ENCODE peak calls at places on chromosome 7, in five cellular contexts. One of them, this sample, is unnamed.

GRCh38 chr7:112550468-112551060 is 69.8 kb downstream of the LSMEM1 start:
- DNase-seq in IMR-90: peak
- DNase-seq in trophoblast cell: peak
- DNase-seq in mesendoderm: peak
- DNase-seq in neuronal stem cell: no peak
- DNase-seq in this sample: no peak

GRCh38 chr7:125195156-125195555 is 265.5 kb upstream of the POT1 start:
- DNase-seq in trophoblast cell: no peak
- DNase-seq in mesendoderm: no peak
- DNase-seq in neuronal stem cell: no peak
- DNase-seq in IMR-90: no peak
- DNase-seq in this sample: no peak

GRCh38 chr7:75729851-75730274 is 8.9 kb downstream of the HIP1 start:
- DNase-seq in IMR-90: no peak
- DNase-seq in mesendoderm: peak
- DNase-seq in trophoblast cell: peak
- DNase-seq in neuronal stem cell: no peak
- DNase-seq in this sample: peak

GRCh38 chr7:152859781-152860191 is 100.2 kb downstream of the ACTR3B start:
- DNase-seq in mesendoderm: peak
- DNase-seq in trophoblast cell: no peak
- DNase-seq in IMR-90: no peak
- DNase-seq in neuronal stem cell: no peak
- DNase-seq in this sample: peak

GRCh38 chr7:47901542-47901941 is 46.7 kb downstream of the PKD1L1 start:
- DNase-seq in mesendoderm: no peak
- DNase-seq in neuronal stem cell: no peak
- DNase-seq in IMR-90: peak
- DNase-seq in trophoblast cell: peak
- DNase-seq in this sample: no peak

GRCh38 chr7:90955641-90956207 is 308.5 kb upstream of the FZD1 start:
- DNase-seq in IMR-90: no peak
- DNase-seq in mesendoderm: no peak
- DNase-seq in neuronal stem cell: no peak
- DNase-seq in trophoblast cell: no peak
- DNase-seq in this sample: no peak

GRCh38 chr7:92955081-92955480 is 118.7 kb upstream of the CDK6 start:
- DNase-seq in mesendoderm: peak
- DNase-seq in IMR-90: no peak
- DNase-seq in trophoblast cell: no peak
- DNase-seq in neuronal stem cell: no peak
- DNase-seq in this sample: no peak

GRCh38 chr7:90384433-90384832 is 18.8 kb upstream of the CLDN12 start:
- DNase-seq in IMR-90: peak
- DNase-seq in trophoblast cell: no peak
- DNase-seq in mesendoderm: no peak
- DNase-seq in neuronal stem cell: no peak
- DNase-seq in this sample: no peak

GRCh38 chr7:133369130-133369529 is 116.3 kb downstream of the EXOC4 start:
- DNase-seq in neuronal stem cell: no peak
- DNase-seq in mesendoderm: no peak
- DNase-seq in trophoblast cell: no peak
- DNase-seq in IMR-90: peak
- DNase-seq in this sample: no peak

GRCh38 chr7:49670991-49671390 is 102.4 kb upstream of the VWC2 start:
- DNase-seq in IMR-90: no peak
- DNase-seq in mesendoderm: no peak
- DNase-seq in neuronal stem cell: no peak
- DNase-seq in trophoblast cell: peak
- DNase-seq in this sample: no peak

GRCh38 chr7:4738711-4739527 is 36.5 kb upstream of the AP5Z1 start:
- DNase-seq in trophoblast cell: peak
- DNase-seq in neuronal stem cell: no peak
- DNase-seq in IMR-90: peak
- DNase-seq in mesendoderm: peak
- DNase-seq in this sample: peak

GRCh38 chr7:50206521-50207250 is 97.8 kb upstream of the IKZF1 start:
- DNase-seq in IMR-90: no peak
- DNase-seq in trophoblast cell: no peak
- DNase-seq in mesendoderm: peak
- DNase-seq in neuronal stem cell: no peak
- DNase-seq in this sample: no peak

GRCh38 chr7:30469303-30469702 is 9.3 kb downstream of the NOD1 start:
- DNase-seq in neuronal stem cell: peak
- DNase-seq in trophoblast cell: peak
- DNase-seq in IMR-90: peak
- DNase-seq in mesendoderm: peak
- DNase-seq in this sample: peak

GRCh38 chr7:108211382-108212201 is 81.4 kb upstream of the LAMB4 start:
- DNase-seq in neuronal stem cell: no peak
- DNase-seq in IMR-90: peak
- DNase-seq in mesendoderm: peak
- DNase-seq in trophoblast cell: no peak
- DNase-seq in this sample: peak

GRCh38 chr7:154304231-154304630 is 252.0 kb downstream of the DPP6 start:
- DNase-seq in neuronal stem cell: no peak
- DNase-seq in mesendoderm: no peak
- DNase-seq in IMR-90: no peak
- DNase-seq in trophoblast cell: no peak
- DNase-seq in this sample: no peak

GRCh38 chr7:146503844-146504243 is 387.2 kb downstream of the CNTNAP2 start:
- DNase-seq in IMR-90: no peak
- DNase-seq in neuronal stem cell: no peak
- DNase-seq in mesendoderm: peak
- DNase-seq in trophoblast cell: no peak
- DNase-seq in this sample: no peak

GRCh38 chr7:18151419-18151818 is 123.8 kb upstream of the PRPS1L1 start:
- DNase-seq in trophoblast cell: no peak
- DNase-seq in IMR-90: no peak
- DNase-seq in mesendoderm: no peak
- DNase-seq in neuronal stem cell: no peak
- DNase-seq in this sample: no peak

GRCh38 chr7:147279516-147279915 is 1162.9 kb downstream of the CNTNAP2 start:
- DNase-seq in trophoblast cell: no peak
- DNase-seq in mesendoderm: no peak
- DNase-seq in neuronal stem cell: no peak
- DNase-seq in IMR-90: no peak
- DNase-seq in this sample: no peak

GRCh38 chr7:45259966-45260646 is 102.5 kb downstream of the RAMP3 start:
- DNase-seq in neuronal stem cell: peak
- DNase-seq in IMR-90: peak
- DNase-seq in trophoblast cell: peak
- DNase-seq in mesendoderm: peak
- DNase-seq in this sample: peak

GRCh38 chr7:121605297-121605640 is 209.2 kb upstream of the FAM3C start:
- DNase-seq in mesendoderm: no peak
- DNase-seq in IMR-90: peak
- DNase-seq in neuronal stem cell: no peak
- DNase-seq in trophoblast cell: peak
- DNase-seq in this sample: no peak

GRCh38 chr7:154631162-154631561 is 371.8 kb downstream of the PAXIP1 start:
- DNase-seq in mesendoderm: no peak
- DNase-seq in trophoblast cell: no peak
- DNase-seq in IMR-90: no peak
- DNase-seq in neuronal stem cell: no peak
- DNase-seq in this sample: no peak

GRCh38 chr7:129664029-129665012 is 52.8 kb downstream of the NRF1 start:
- DNase-seq in mesendoderm: peak
- DNase-seq in trophoblast cell: peak
- DNase-seq in IMR-90: peak
- DNase-seq in neuronal stem cell: no peak
- DNase-seq in this sample: no peak

GRCh38 chr7:99042957-99043356 is 101.0 kb downstream of the SMURF1 start:
- DNase-seq in IMR-90: peak
- DNase-seq in mesendoderm: no peak
- DNase-seq in neuronal stem cell: no peak
- DNase-seq in trophoblast cell: peak
- DNase-seq in this sample: no peak

GRCh38 chr7:148697950-148698396 is 730 bp upstream of the CUL1 start:
- DNase-seq in mesendoderm: peak
- DNase-seq in neuronal stem cell: no peak
- DNase-seq in IMR-90: peak
- DNase-seq in trophoblast cell: peak
- DNase-seq in this sample: no peak

GRCh38 chr7:40469481-40469880 is 334.7 kb downstream of the SUGCT start:
- DNase-seq in IMR-90: peak
- DNase-seq in neuronal stem cell: no peak
- DNase-seq in trophoblast cell: peak
- DNase-seq in mesendoderm: peak
- DNase-seq in this sample: no peak

GRCh38 chr7:47669178-47669878 is 87.4 kb upstream of the TNS3 start:
- DNase-seq in neuronal stem cell: no peak
- DNase-seq in trophoblast cell: peak
- DNase-seq in mesendoderm: peak
- DNase-seq in IMR-90: peak
- DNase-seq in this sample: no peak

GRCh38 chr7:94303736-94304135 is 91.0 kb upstream of the COL1A2 start:
- DNase-seq in neuronal stem cell: no peak
- DNase-seq in mesendoderm: no peak
- DNase-seq in IMR-90: peak
- DNase-seq in trophoblast cell: peak
- DNase-seq in this sample: no peak

GRCh38 chr7:97024209-97025129 is at the start of gene DLX5:
- DNase-seq in trophoblast cell: peak
- DNase-seq in neuronal stem cell: peak
- DNase-seq in IMR-90: peak
- DNase-seq in mesendoderm: peak
- DNase-seq in this sample: peak

GRCh38 chr7:107186242-107186641 is 17.4 kb downstream of the HBP1 start:
- DNase-seq in trophoblast cell: no peak
- DNase-seq in neuronal stem cell: no peak
- DNase-seq in mesendoderm: no peak
- DNase-seq in IMR-90: no peak
- DNase-seq in this sample: no peak

GRCh38 chr7:26853788-26854393 is 10.5 kb downstream of the SKAP2 start:
- DNase-seq in IMR-90: peak
- DNase-seq in trophoblast cell: peak
- DNase-seq in neuronal stem cell: no peak
- DNase-seq in mesendoderm: peak
- DNase-seq in this sample: no peak

GRCh38 chr7:84412161-84412969 is 217.8 kb upstream of the SEMA3A start:
- DNase-seq in neuronal stem cell: peak
- DNase-seq in IMR-90: peak
- DNase-seq in mesendoderm: peak
- DNase-seq in trophoblast cell: peak
- DNase-seq in this sample: no peak

GRCh38 chr7:130141161-130141857 is 63.9 kb downstream of the TMEM209 start:
- DNase-seq in trophoblast cell: peak
- DNase-seq in mesendoderm: peak
- DNase-seq in neuronal stem cell: peak
- DNase-seq in IMR-90: peak
- DNase-seq in this sample: peak

GRCh38 chr7:129163875-129164544 is 19.5 kb downstream of the TSPAN33 start:
- DNase-seq in mesendoderm: peak
- DNase-seq in IMR-90: peak
- DNase-seq in trophoblast cell: peak
- DNase-seq in neuronal stem cell: no peak
- DNase-seq in this sample: no peak

GRCh38 chr7:85508642-85509429 is 322.0 kb upstream of the SEMA3D start:
- DNase-seq in IMR-90: peak
- DNase-seq in trophoblast cell: no peak
- DNase-seq in neuronal stem cell: no peak
- DNase-seq in mesendoderm: no peak
- DNase-seq in this sample: no peak

GRCh38 chr7:50857804-50858203 is 75.1 kb upstream of the GRB10 start:
- DNase-seq in trophoblast cell: no peak
- DNase-seq in neuronal stem cell: no peak
- DNase-seq in mesendoderm: no peak
- DNase-seq in IMR-90: no peak
- DNase-seq in this sample: no peak

GRCh38 chr7:101113860-101114259 is 13.0 kb upstream of the SERPINE1 start:
- DNase-seq in neuronal stem cell: no peak
- DNase-seq in IMR-90: no peak
- DNase-seq in trophoblast cell: no peak
- DNase-seq in mesendoderm: no peak
- DNase-seq in this sample: no peak

GRCh38 chr7:101112233-101112632 is 14.7 kb upstream of the SERPINE1 start:
- DNase-seq in neuronal stem cell: no peak
- DNase-seq in trophoblast cell: no peak
- DNase-seq in IMR-90: no peak
- DNase-seq in mesendoderm: no peak
- DNase-seq in this sample: no peak

GRCh38 chr7:101115215-101115614 is 11.7 kb upstream of the SERPINE1 start:
- DNase-seq in trophoblast cell: peak
- DNase-seq in mesendoderm: no peak
- DNase-seq in neuronal stem cell: no peak
- DNase-seq in IMR-90: no peak
- DNase-seq in this sample: no peak

GRCh38 chr7:101116898-101117297 is 10.0 kb upstream of the SERPINE1 start:
- DNase-seq in neuronal stem cell: no peak
- DNase-seq in trophoblast cell: peak
- DNase-seq in mesendoderm: no peak
- DNase-seq in IMR-90: no peak
- DNase-seq in this sample: no peak

GRCh38 chr7:101114492-101114891 is 12.4 kb upstream of the SERPINE1 start:
- DNase-seq in IMR-90: no peak
- DNase-seq in neuronal stem cell: no peak
- DNase-seq in trophoblast cell: no peak
- DNase-seq in mesendoderm: no peak
- DNase-seq in this sample: no peak
- H3K4ac ChIP-seq in IMR-90: peak
- H3K4ac ChIP-seq in neuronal stem cell: no peak
- H3K4ac ChIP-seq in trophoblast cell: no peak
- H3K4ac ChIP-seq in mesendoderm: no peak
- H3K4ac ChIP-seq in this sample: no peak

GRCh38 chr7:11196143-11196542 is 222.5 kb downstream of the PHF14 start:
- DNase-seq in neuronal stem cell: no peak
- DNase-seq in IMR-90: no peak
- DNase-seq in trophoblast cell: no peak
- DNase-seq in mesendoderm: no peak
- DNase-seq in this sample: no peak
- H3K4ac ChIP-seq in neuronal stem cell: no peak
- H3K4ac ChIP-seq in IMR-90: no peak
- H3K4ac ChIP-seq in trophoblast cell: no peak
- H3K4ac ChIP-seq in mesendoderm: no peak
- H3K4ac ChIP-seq in this sample: no peak

GRCh38 chr7:21137640-21138039 is 290.2 kb upstream of the SP4 start:
- DNase-seq in IMR-90: no peak
- DNase-seq in neuronal stem cell: no peak
- DNase-seq in trophoblast cell: no peak
- DNase-seq in mesendoderm: no peak
- DNase-seq in this sample: no peak

GRCh38 chr7:21134631-21135030 is 293.3 kb upstream of the SP4 start:
- DNase-seq in neuronal stem cell: no peak
- DNase-seq in mesendoderm: no peak
- DNase-seq in trophoblast cell: no peak
- DNase-seq in IMR-90: no peak
- DNase-seq in this sample: no peak

GRCh38 chr7:21140622-21141021 is 287.3 kb upstream of the SP4 start:
- DNase-seq in mesendoderm: no peak
- DNase-seq in neuronal stem cell: no peak
- DNase-seq in IMR-90: no peak
- DNase-seq in trophoblast cell: no peak
- DNase-seq in this sample: no peak

GRCh38 chr7:21135437-21135836 is 292.4 kb upstream of the SP4 start:
- DNase-seq in trophoblast cell: no peak
- DNase-seq in mesendoderm: no peak
- DNase-seq in neuronal stem cell: no peak
- DNase-seq in IMR-90: no peak
- DNase-seq in this sample: no peak
- H3K4ac ChIP-seq in trophoblast cell: no peak
- H3K4ac ChIP-seq in mesendoderm: no peak
- H3K4ac ChIP-seq in neuronal stem cell: no peak
- H3K4ac ChIP-seq in IMR-90: no peak
- H3K4ac ChIP-seq in this sample: no peak

GRCh38 chr7:52592698-52593097 is 442.7 kb upstream of the POM121L12 start:
- DNase-seq in IMR-90: no peak
- DNase-seq in mesendoderm: peak
- DNase-seq in neuronal stem cell: no peak
- DNase-seq in trophoblast cell: no peak
- DNase-seq in this sample: no peak
- H3K4ac ChIP-seq in IMR-90: no peak
- H3K4ac ChIP-seq in mesendoderm: no peak
- H3K4ac ChIP-seq in neuronal stem cell: no peak
- H3K4ac ChIP-seq in trophoblast cell: no peak
- H3K4ac ChIP-seq in this sample: no peak